ENCODE peak calls at places on chromosomes 5 and 9, in ten cellular contexts. G is CD8-positive, alpha-beta T cell; E is fibroblast of gingiva; B is activated effector memory CD4-positive, alpha-beta T cell treated with Interleukin-2 at 50 U/mL for 16 hours; O is EL; N is right cardiac atrium; Q is suprapubic skin; I is Right ventricle myocardium superior; L is IMR-90; Z is stimulated activated CD8-positive, alpha-beta memory T cell treated with anti-CD3 and anti-CD28 coated beads, Interleukin-4, amount 100 ng/mL, for 24 hours. W is an unnamed sample.

GRCh38 chr9:72363908-72364678 is 915 bp downstream of the ZFAND5 start:
- DNase-seq in E (peak), L (peak), I (peak), Z (peak), N (peak), O (peak), G (peak), Q (peak), B (peak), W (peak)

GRCh38 chr5:100904259-100904822 is 1.3 kb upstream of the ST8SIA4 start:
- DNase-seq in Z (no peak), I (no peak), O (no peak), G (peak), B (peak), E (no peak), L (no peak), N (no peak), Q (peak), W (no peak)

GRCh38 chr5:95664204-95664786 is 17.7 kb downstream of the RFESD start:
- DNase-seq in E (peak), Q (no peak), N (no peak), Z (no peak), B (no peak), L (peak), O (peak), I (no peak), G (peak), W (no peak)

GRCh38 chr5:136062563-136063274 is 33.9 kb downstream of the TGFBI start:
- DNase-seq in N (no peak), Z (no peak), I (no peak), B (no peak), G (no peak), Q (peak), L (peak), E (peak), O (peak), W (no peak)

GRCh38 chr9:69882998-69883565 is 62.5 kb downstream of the CFAP95 start:
- DNase-seq in Q (no peak), L (no peak), B (no peak), N (no peak), O (no peak), G (no peak), I (no peak), E (no peak), Z (no peak), W (no peak)

GRCh38 chr9:131467214-131467935 is 35.3 kb upstream of the POMT1 start:
- DNase-seq in Q (no peak), O (no peak), N (no peak), Z (no peak), L (no peak), B (no peak), I (no peak), G (no peak), E (no peak), W (no peak)

GRCh38 chr9:23596913-23597634 is 229.0 kb downstream of the ELAVL2 start:
- DNase-seq in Q (no peak), Z (no peak), G (no peak), E (no peak), L (no peak), I (no peak), B (no peak), N (no peak), O (no peak), W (no peak)

GRCh38 chr5:123997354-123998215 is 485.6 kb downstream of the CSNK1G3 start:
- DNase-seq in E (peak), B (no peak), I (no peak), G (no peak), Q (no peak), N (no peak), Z (no peak), O (peak), L (peak), W (no peak)

GRCh38 chr5:98163796-98164493 is 609.5 kb upstream of the RGMB start:
- DNase-seq in Z (no peak), N (no peak), Q (no peak), E (no peak), B (no peak), G (no peak), I (no peak), L (no peak), O (no peak), W (no peak)

GRCh38 chr9:5580650-5581049 is 48.3 kb upstream of the RIC1 start:
- DNase-seq in E (no peak), B (no peak), N (no peak), L (no peak), O (no peak), G (no peak), I (no peak), Z (no peak), Q (no peak), W (no peak)

GRCh38 chr9:134725605-134725940 is 84.0 kb downstream of the COL5A1 start:
- DNase-seq in N (no peak), Z (no peak), B (no peak), E (peak), G (no peak), L (peak), O (no peak), I (no peak), Q (no peak), W (no peak)

GRCh38 chr5:147040856-147041255 is 162.3 kb upstream of the PPP2R2B start:
- DNase-seq in I (no peak), Z (no peak), Q (no peak), G (no peak), N (no peak), L (no peak), O (no peak), B (no peak), E (no peak), W (no peak)

GRCh38 chr9:98971168-98971914 is 27.6 kb downstream of the COL15A1 start:
- DNase-seq in Z (no peak), E (no peak), L (peak), B (no peak), I (no peak), O (peak), Q (no peak), N (peak), G (no peak), W (no peak)

GRCh38 chr5:65307088-65307487 is 174.6 kb downstream of the ADAMTS6 start:
- DNase-seq in I (no peak), L (peak), G (no peak), B (no peak), Q (no peak), N (no peak), Z (no peak), E (no peak), O (peak), W (no peak)

W was measured in progenitor cell of endocrine pancreas.